ENCODE peak calls at places on chromosomes 2 and 18, in nine cellular contexts. One of them, this sample, is unnamed.

GRCh38 chr18:21803495-21803894 is 62.9 kb downstream of the MIB1 start:
- DNase-seq in omental fat pad: no peak
- DNase-seq in osteocyte: no peak
- DNase-seq in left lung: no peak
- DNase-seq in epithelial cell of esophagus: peak
- DNase-seq in Calu3: no peak
- DNase-seq in K562: no peak
- DNase-seq in endothelial cell: no peak
- DNase-seq in heart right ventricle: no peak
- DNase-seq in this sample: no peak

GRCh38 chr2:232439758-232440135 is 16.2 kb upstream of the ALPI start:
- DNase-seq in K562: no peak
- DNase-seq in osteocyte: no peak
- DNase-seq in heart right ventricle: no peak
- DNase-seq in epithelial cell of esophagus: no peak
- DNase-seq in Calu3: no peak
- DNase-seq in omental fat pad: no peak
- DNase-seq in left lung: peak
- DNase-seq in endothelial cell: no peak
- DNase-seq in this sample: no peak

GRCh38 chr2:100230754-100231153 is 88.4 kb upstream of the AFF3 start:
- DNase-seq in K562: no peak
- DNase-seq in epithelial cell of esophagus: no peak
- DNase-seq in Calu3: no peak
- DNase-seq in heart right ventricle: no peak
- DNase-seq in endothelial cell: no peak
- DNase-seq in omental fat pad: no peak
- DNase-seq in left lung: no peak
- DNase-seq in osteocyte: no peak
- DNase-seq in this sample: peak

GRCh38 chr2:241363316-241363879 is 7.3 kb downstream of the FARP2 start:
- DNase-seq in endothelial cell: no peak
- DNase-seq in epithelial cell of esophagus: no peak
- DNase-seq in K562: no peak
- DNase-seq in left lung: no peak
- DNase-seq in osteocyte: no peak
- DNase-seq in heart right ventricle: no peak
- DNase-seq in omental fat pad: no peak
- DNase-seq in Calu3: peak
- DNase-seq in this sample: no peak

GRCh38 chr18:8977166-8977565 is 125.3 kb upstream of the NDUFV2 start:
- DNase-seq in endothelial cell: no peak
- DNase-seq in left lung: no peak
- DNase-seq in osteocyte: no peak
- DNase-seq in K562: no peak
- DNase-seq in heart right ventricle: no peak
- DNase-seq in Calu3: no peak
- DNase-seq in epithelial cell of esophagus: no peak
- DNase-seq in omental fat pad: no peak
- DNase-seq in this sample: no peak

GRCh38 chr2:225041210-225041870 is 928 bp downstream of the DOCK10 start:
- DNase-seq in osteocyte: no peak
- DNase-seq in endothelial cell: no peak
- DNase-seq in K562: no peak
- DNase-seq in epithelial cell of esophagus: peak
- DNase-seq in left lung: peak
- DNase-seq in Calu3: peak
- DNase-seq in heart right ventricle: no peak
- DNase-seq in omental fat pad: no peak
- DNase-seq in this sample: peak

GRCh38 chr18:74796928-74797576 is 199.4 kb downstream of the ZNF407 start:
- DNase-seq in Calu3: no peak
- DNase-seq in omental fat pad: no peak
- DNase-seq in heart right ventricle: no peak
- DNase-seq in epithelial cell of esophagus: peak
- DNase-seq in endothelial cell: no peak
- DNase-seq in left lung: no peak
- DNase-seq in K562: peak
- DNase-seq in osteocyte: no peak
- DNase-seq in this sample: no peak

GRCh38 chr18:36187826-36188721 is 777 bp downstream of the MOCOS start:
- DNase-seq in omental fat pad: no peak
- DNase-seq in endothelial cell: peak
- DNase-seq in left lung: peak
- DNase-seq in epithelial cell of esophagus: peak
- DNase-seq in heart right ventricle: no peak
- DNase-seq in K562: peak
- DNase-seq in Calu3: peak
- DNase-seq in osteocyte: peak
- DNase-seq in this sample: peak

GRCh38 chr2:78351208-78351607 is 674.3 kb upstream of the REG3G start:
- DNase-seq in osteocyte: no peak
- DNase-seq in endothelial cell: no peak
- DNase-seq in omental fat pad: no peak
- DNase-seq in left lung: no peak
- DNase-seq in epithelial cell of esophagus: peak
- DNase-seq in K562: no peak
- DNase-seq in Calu3: no peak
- DNase-seq in heart right ventricle: no peak
- DNase-seq in this sample: no peak

GRCh38 chr2:168427451-168427850 is 28.6 kb upstream of the CERS6 start:
- DNase-seq in epithelial cell of esophagus: no peak
- DNase-seq in left lung: no peak
- DNase-seq in K562: no peak
- DNase-seq in omental fat pad: no peak
- DNase-seq in heart right ventricle: no peak
- DNase-seq in endothelial cell: no peak
- DNase-seq in osteocyte: no peak
- DNase-seq in Calu3: no peak
- DNase-seq in this sample: no peak

GRCh38 chr2:113200236-113200635 is 26.5 kb downstream of the PSD4 start:
- DNase-seq in osteocyte: no peak
- DNase-seq in omental fat pad: no peak
- DNase-seq in epithelial cell of esophagus: no peak
- DNase-seq in endothelial cell: no peak
- DNase-seq in heart right ventricle: no peak
- DNase-seq in K562: no peak
- DNase-seq in left lung: peak
- DNase-seq in Calu3: no peak
- DNase-seq in this sample: no peak
- TF ChIP-seq CTCF in osteocyte: peak
- TF ChIP-seq CTCF in omental fat pad: no peak
- TF ChIP-seq CTCF in epithelial cell of esophagus: no peak
- TF ChIP-seq CTCF in endothelial cell: no peak
- TF ChIP-seq CTCF in heart right ventricle: no peak
- TF ChIP-seq CTCF in K562: no peak
- TF ChIP-seq CTCF in left lung: no peak
- TF ChIP-seq CTCF in Calu3: no peak
- TF ChIP-seq CTCF in this sample: no peak

DNA sequence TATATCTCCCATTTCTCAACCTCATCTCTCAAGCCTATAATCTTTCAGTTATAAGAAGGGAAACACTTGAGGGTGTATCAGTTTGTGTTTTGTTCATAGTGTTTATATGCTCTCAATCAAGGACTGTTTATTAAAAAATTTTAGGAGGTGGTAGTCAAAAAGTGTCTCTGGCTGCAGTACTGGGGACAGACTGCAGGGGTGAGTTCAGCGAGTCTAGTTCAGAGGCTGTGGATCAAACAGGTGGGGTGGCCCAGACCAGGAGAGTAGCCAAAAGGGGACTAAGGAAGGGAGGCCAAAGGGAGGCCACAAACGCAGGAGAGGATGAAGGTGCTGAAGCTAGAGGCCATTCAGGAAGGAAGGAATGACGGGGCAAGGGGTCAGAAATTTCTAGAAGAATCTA is 136.3 kb downstream of the MSH2 start:
- DNase-seq in endothelial cell: no peak
- DNase-seq in omental fat pad: no peak
- DNase-seq in epithelial cell of esophagus: no peak
- DNase-seq in left lung: no peak
- DNase-seq in Calu3: no peak
- DNase-seq in heart right ventricle: no peak
- DNase-seq in K562: no peak
- DNase-seq in osteocyte: no peak
- DNase-seq in this sample: no peak
- TF ChIP-seq CTCF in endothelial cell: peak
- TF ChIP-seq CTCF in omental fat pad: no peak
- TF ChIP-seq CTCF in epithelial cell of esophagus: peak
- TF ChIP-seq CTCF in left lung: no peak
- TF ChIP-seq CTCF in Calu3: no peak
- TF ChIP-seq CTCF in heart right ventricle: peak
- TF ChIP-seq CTCF in K562: peak
- TF ChIP-seq CTCF in osteocyte: peak
- TF ChIP-seq CTCF in this sample: no peak

DNA sequence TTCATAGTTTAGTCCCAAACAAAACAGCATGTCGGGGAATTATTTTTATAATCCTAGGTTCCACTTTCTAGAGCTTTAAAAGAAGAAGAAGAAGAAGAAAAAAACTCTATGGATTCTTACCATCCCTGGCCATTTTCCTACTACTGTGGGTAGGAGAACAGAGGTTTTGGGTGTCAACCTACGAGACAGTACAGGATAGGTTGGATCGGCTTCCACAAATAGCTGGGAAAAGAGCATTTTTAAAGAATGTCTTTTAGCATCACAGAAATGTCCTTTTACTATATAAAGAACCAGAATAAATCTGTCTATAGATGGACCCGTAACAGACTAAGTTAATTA is 65.2 kb downstream of the RBMS1 start:
- DNase-seq in osteocyte: no peak
- DNase-seq in left lung: no peak
- DNase-seq in K562: no peak
- DNase-seq in epithelial cell of esophagus: no peak
- DNase-seq in heart right ventricle: no peak
- DNase-seq in omental fat pad: no peak
- DNase-seq in Calu3: no peak
- DNase-seq in endothelial cell: no peak
- DNase-seq in this sample: no peak
- TF ChIP-seq CTCF in osteocyte: no peak
- TF ChIP-seq CTCF in left lung: no peak
- TF ChIP-seq CTCF in K562: no peak
- TF ChIP-seq CTCF in epithelial cell of esophagus: no peak
- TF ChIP-seq CTCF in heart right ventricle: no peak
- TF ChIP-seq CTCF in omental fat pad: no peak
- TF ChIP-seq CTCF in Calu3: no peak
- TF ChIP-seq CTCF in endothelial cell: no peak
- TF ChIP-seq CTCF in this sample: no peak

GRCh38 chr2:27622921-27623384 is 5.9 kb downstream of the CCDC121 start:
- DNase-seq in omental fat pad: no peak
- DNase-seq in osteocyte: no peak
- DNase-seq in epithelial cell of esophagus: peak
- DNase-seq in K562: no peak
- DNase-seq in left lung: no peak
- DNase-seq in endothelial cell: no peak
- DNase-seq in Calu3: no peak
- DNase-seq in heart right ventricle: no peak
- DNase-seq in this sample: no peak

GRCh38 chr2:27624943-27625342 is 3.9 kb downstream of the CCDC121 start:
- DNase-seq in left lung: no peak
- DNase-seq in heart right ventricle: no peak
- DNase-seq in K562: no peak
- DNase-seq in Calu3: no peak
- DNase-seq in endothelial cell: no peak
- DNase-seq in epithelial cell of esophagus: no peak
- DNase-seq in osteocyte: no peak
- DNase-seq in omental fat pad: no peak
- DNase-seq in this sample: no peak

GRCh38 chr2:27621524-27621923 is 7.3 kb downstream of the CCDC121 start:
- DNase-seq in K562: no peak
- DNase-seq in heart right ventricle: no peak
- DNase-seq in omental fat pad: no peak
- DNase-seq in left lung: no peak
- DNase-seq in epithelial cell of esophagus: no peak
- DNase-seq in Calu3: no peak
- DNase-seq in endothelial cell: no peak
- DNase-seq in osteocyte: no peak
- DNase-seq in this sample: no peak
- TF ChIP-seq CTCF in K562: no peak
- TF ChIP-seq CTCF in heart right ventricle: no peak
- TF ChIP-seq CTCF in omental fat pad: no peak
- TF ChIP-seq CTCF in left lung: no peak
- TF ChIP-seq CTCF in epithelial cell of esophagus: no peak
- TF ChIP-seq CTCF in Calu3: no peak
- TF ChIP-seq CTCF in endothelial cell: no peak
- TF ChIP-seq CTCF in osteocyte: no peak
- TF ChIP-seq CTCF in this sample: no peak